ENCODE peak calls at places on chromosomes 12 and 14, in ten cellular contexts. W is ascending aorta, B is endodermal cell, H is cardiac muscle cell, O is tibial nerve, C is IMR-90, V is dorsolateral prefrontal cortex, I is body of pancreas, F is GM23338, J is OCI-LY7. L is an unnamed sample.

GRCh38 chr14:105525861-105526780 is at the start of gene TMEM121:
- DNase-seq in W (no peak), B (peak; percentile 76), H (peak; percentile 48), O (no peak), C (no peak), V (peak; percentile 39), I (peak; percentile 21), F (peak; percentile 68), J (no peak), L (no peak)

GRCh38 chr14:50064993-50065392 is 51.4 kb downstream of the VCPKMT start:
- DNase-seq in W (peak; percentile 73), B (no peak), H (no peak), O (peak; percentile 70), C (no peak), V (no peak), I (peak; percentile 64), F (no peak), J (peak; percentile 72), L (no peak)

GRCh38 chr14:72516936-72517408 is 376.9 kb downstream of the DPF3 start:
- DNase-seq in W (peak; percentile 81), B (peak; percentile 92), H (peak; percentile 67), O (peak; percentile 81), C (peak; percentile 91), V (peak; percentile 82), I (peak; percentile 74), F (peak; percentile 84), J (peak; percentile 71), L (peak; percentile 46)

GRCh38 chr14:105475269-105475915 is 771 bp downstream of the CRIP2 start:
- DNase-seq in W (peak; percentile 88), B (peak; percentile 69), H (no peak), O (no peak), C (peak; percentile 9), V (no peak), I (no peak), F (peak; percentile 44), J (no peak), L (no peak)

GRCh38 chr12:43501705-43502104 is 50.3 kb downstream of the ADAMTS20 start:
- DNase-seq in W (no peak), B (no peak), H (peak; percentile 16), O (no peak), C (peak; percentile 34), V (no peak), I (no peak), F (peak; percentile 57), J (peak; percentile 10), L (no peak)

GRCh38 chr14:106556665-106557289 is 1030.4 kb downstream of the TMEM121 start:
- DNase-seq in W (no peak), B (peak; percentile 68), H (no peak), O (peak; percentile 11), C (no peak), V (no peak), I (peak; percentile 67), F (peak; percentile 14), J (peak; percentile 66), L (peak; percentile 66)

GRCh38 chr12:166425-167091 is 47.4 kb downstream of the SLC6A12 start:
- DNase-seq in W (no peak), B (no peak), H (no peak), O (no peak), C (no peak), V (no peak), I (no peak), F (no peak), J (peak; percentile 15), L (no peak)

GRCh38 chr14:41718477-41719166 is 111.9 kb downstream of the LRFN5 start:
- DNase-seq in W (no peak), B (no peak), H (no peak), O (no peak), C (no peak), V (no peak), I (no peak), F (no peak), J (no peak), L (no peak)

GRCh38 chr12:31612819-31613218 is 21.9 kb upstream of the DENND5B start:
- DNase-seq in W (no peak), B (no peak), H (no peak), O (no peak), C (no peak), V (no peak), I (no peak), F (no peak), J (no peak), L (no peak)

GRCh38 chr14:105487449-105487985 is 831 bp downstream of the CRIP1 start:
- DNase-seq in W (no peak), B (no peak), H (no peak), O (no peak), C (no peak), V (no peak), I (no peak), F (no peak), J (no peak), L (peak; percentile 84)

GRCh38 chr14:76919811-76920571 is 93.8 kb downstream of the LRRC74A start:
- DNase-seq in W (no peak), B (peak; percentile 67), H (no peak), O (no peak), C (peak; percentile 88), V (peak; percentile 46), I (peak; percentile 83), F (peak; percentile 67), J (no peak), L (peak; percentile 42)

GRCh38 chr12:46920503-46920902 is 94.7 kb upstream of the SLC38A4 start:
- DNase-seq in W (no peak), B (no peak), H (no peak), O (no peak), C (no peak), V (no peak), I (no peak), F (no peak), J (no peak), L (no peak)

GRCh38 chr12:93050026-93050747 is 121.1 kb upstream of the EEA1 start:
- DNase-seq in W (no peak), B (no peak), H (no peak), O (no peak), C (peak; percentile 63), V (no peak), I (no peak), F (peak; percentile 26), J (no peak), L (no peak)

GRCh38 chr14:39417014-39417413 is 15.2 kb downstream of the FBXO33 start:
- DNase-seq in W (no peak), B (peak; percentile 81), H (no peak), O (no peak), C (no peak), V (no peak), I (no peak), F (peak; percentile 86), J (no peak), L (no peak)

GRCh38 chr14:100688598-100689499 is 37.8 kb upstream of the DLK1 start:
- DNase-seq in W (no peak), B (no peak), H (no peak), O (no peak), C (peak; percentile 82), V (no peak), I (no peak), F (no peak), J (no peak), L (no peak)

GRCh38 chr14:91324606-91324950 is 80.1 kb upstream of the GPR68 start:
- DNase-seq in W (no peak), B (no peak), H (no peak), O (no peak), C (no peak), V (no peak), I (no peak), F (no peak), J (no peak), L (no peak)

GRCh38 chr14:95495093-95495492 is 21.4 kb downstream of the SYNE3 start:
- DNase-seq in W (no peak), B (no peak), H (no peak), O (no peak), C (no peak), V (no peak), I (no peak), F (no peak), J (no peak), L (no peak)

DNA sequence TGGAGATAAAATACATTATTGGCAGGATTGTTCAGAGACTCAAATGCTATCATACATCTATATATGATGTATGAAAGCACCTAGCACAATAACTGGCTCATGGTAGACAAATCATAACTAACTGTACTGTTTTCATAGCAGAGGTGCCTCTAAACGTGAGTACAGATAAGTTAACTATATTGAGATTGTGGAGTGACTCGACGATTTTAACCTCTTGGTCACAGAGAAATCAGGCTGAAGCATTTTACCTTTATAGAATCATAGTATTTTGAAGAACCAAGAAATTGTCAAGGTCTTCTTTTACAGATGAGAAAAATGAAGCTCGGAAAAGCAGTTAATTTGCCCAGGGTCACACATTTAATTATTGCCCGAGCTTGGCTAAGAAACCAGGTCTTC is 666 bp upstream of the DERA start:
- DNase-seq in W (no peak), B (no peak), H (no peak), O (no peak), C (no peak), V (no peak), I (no peak), F (no peak), J (no peak), L (no peak)
- H3K4me3 ChIP-seq in W (peak overlapping the region; percentile 90), B (peak overlapping the region; percentile 92), H (no peak overlapping the region), O (peak overlapping the region; percentile 71), C (peak overlapping the region; percentile 92), V (no peak overlapping the region), I (no peak overlapping the region), F (peak overlapping the region; percentile 83), J (peak overlapping the region; percentile 83), L (peak overlapping the region; percentile 57)

GRCh38 chr12:131897276-131897675 is 2.9 kb downstream of the ULK1 start:
- DNase-seq in W (no peak), B (peak; percentile 47), H (no peak), O (no peak), C (no peak), V (no peak), I (no peak), F (no peak), J (no peak), L (no peak)
- H3K27ac ChIP-seq in W (peak overlapping the region; percentile 93), B (no peak overlapping the region), H (no peak overlapping the region), O (peak overlapping the region; percentile 93), C (no peak overlapping the region), V (peak overlapping the region; percentile 95), I (peak overlapping the region; percentile 98), F (peak overlapping the region; percentile 79), J (no peak overlapping the region), L (no peak overlapping the region)

DNA sequence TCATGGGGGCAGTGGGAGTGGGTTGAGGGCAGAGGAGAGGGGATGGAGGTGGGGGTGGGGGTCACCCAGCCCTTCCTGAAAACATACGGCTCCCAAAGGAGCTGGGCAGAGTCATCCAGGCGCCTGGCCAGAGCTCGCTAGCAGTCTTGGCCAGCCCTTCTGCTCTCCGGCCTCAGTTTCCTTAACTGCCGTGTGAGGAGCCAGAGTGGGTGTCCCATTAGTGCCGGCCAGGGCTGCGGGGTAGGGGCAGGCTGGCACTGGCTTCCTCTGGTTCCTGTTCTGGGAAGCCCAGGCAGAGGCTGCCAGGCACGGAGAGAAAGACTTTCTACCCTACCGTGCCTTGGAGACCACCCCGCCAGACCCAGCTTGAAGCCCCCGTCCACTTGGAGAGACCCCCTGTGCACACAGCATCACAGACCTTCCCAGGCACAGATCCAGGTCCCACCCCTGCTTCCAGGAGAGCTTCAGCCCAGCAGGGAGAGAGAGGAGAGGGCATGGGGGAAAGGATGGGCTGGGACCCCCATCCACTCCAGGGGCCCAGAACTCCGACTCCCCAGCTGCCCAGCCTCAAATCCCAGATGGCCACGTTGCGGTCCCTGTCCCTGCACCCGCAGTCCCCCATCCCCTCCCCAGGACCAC is 93.3 kb downstream of the RFLNA start:
- DNase-seq in W (no peak), B (no peak), H (no peak), O (no peak), C (no peak), V (no peak), I (no peak), F (no peak), J (no peak), L (no peak)
- H3K4me3 ChIP-seq in W (peak overlapping the region; percentile 67), B (no peak overlapping the region), H (no peak overlapping the region), O (peak overlapping the region; percentile 38), C (peak overlapping the region; percentile 97), V (peak overlapping the region; percentile 60), I (peak overlapping the region; percentile 59), F (peak overlapping the region; percentile 57), J (no peak overlapping the region), L (no peak overlapping the region)

GRCh38 chr14:103732868-103733626 is 17.4 kb downstream of the ZFYVE21 start:
- DNase-seq in W (no peak), B (no peak), H (no peak), O (no peak), C (no peak), V (no peak), I (no peak), F (no peak), J (no peak), L (no peak)
- H3K27ac ChIP-seq in W (no peak overlapping the region), B (no peak overlapping the region), H (peak overlapping the region; percentile 80), O (no peak overlapping the region), C (no peak overlapping the region), V (peak overlapping the region; percentile 16), I (no peak overlapping the region), F (no peak overlapping the region), J (no peak overlapping the region), L (no peak overlapping the region)

L was measured in CD8-positive, alpha-beta T cell.